ENCODE peak calls at places on chromosomes 12 and 14, in six cellular contexts. One of them, this sample, is unnamed.

GRCh38 chr14:103391048-103391447 is 5.8 kb downstream of the MARK3 start:
- DNase-seq in prostate gland: no peak
- DNase-seq in NCI-H1694: peak; percentile 68
- DNase-seq in astrocyte of the cerebellum: peak; percentile 89
- DNase-seq in stimulated activated CD4-positive, alpha-beta T cell treated with anti-CD3 and anti-CD28 coated beads, Interleukin-12 subunit alpha, Interleukin-12 subunit beta, amount 100 ng/mL, for 4 hours: no peak
- DNase-seq in NCI-H1436: no peak
- DNase-seq in this sample: peak; percentile 44

GRCh38 chr12:45490232-45490881 is 239.1 kb upstream of the ARID2 start:
- DNase-seq in prostate gland: no peak
- DNase-seq in NCI-H1694: no peak
- DNase-seq in astrocyte of the cerebellum: no peak
- DNase-seq in stimulated activated CD4-positive, alpha-beta T cell treated with anti-CD3 and anti-CD28 coated beads, Interleukin-12 subunit alpha, Interleukin-12 subunit beta, amount 100 ng/mL, for 4 hours: no peak
- DNase-seq in NCI-H1436: no peak
- DNase-seq in this sample: no peak

GRCh38 chr12:50106907-50107306 is 3.1 kb downstream of the GPD1 start:
- DNase-seq in prostate gland: no peak
- DNase-seq in NCI-H1694: no peak
- DNase-seq in astrocyte of the cerebellum: no peak
- DNase-seq in stimulated activated CD4-positive, alpha-beta T cell treated with anti-CD3 and anti-CD28 coated beads, Interleukin-12 subunit alpha, Interleukin-12 subunit beta, amount 100 ng/mL, for 4 hours: no peak
- DNase-seq in NCI-H1436: no peak
- DNase-seq in this sample: no peak

GRCh38 chr12:122790393-122791075 is 16.2 kb downstream of the CCDC62 start:
- DNase-seq in prostate gland: no peak
- DNase-seq in NCI-H1694: no peak
- DNase-seq in astrocyte of the cerebellum: no peak
- DNase-seq in stimulated activated CD4-positive, alpha-beta T cell treated with anti-CD3 and anti-CD28 coated beads, Interleukin-12 subunit alpha, Interleukin-12 subunit beta, amount 100 ng/mL, for 4 hours: no peak
- DNase-seq in NCI-H1436: no peak
- DNase-seq in this sample: no peak

GRCh38 chr14:85702937-85703336 is 173.0 kb downstream of the FLRT2 start:
- DNase-seq in prostate gland: no peak
- DNase-seq in NCI-H1694: no peak
- DNase-seq in astrocyte of the cerebellum: peak; percentile 6
- DNase-seq in stimulated activated CD4-positive, alpha-beta T cell treated with anti-CD3 and anti-CD28 coated beads, Interleukin-12 subunit alpha, Interleukin-12 subunit beta, amount 100 ng/mL, for 4 hours: no peak
- DNase-seq in NCI-H1436: no peak
- DNase-seq in this sample: no peak

GRCh38 chr12:122024132-122024785 is 2.6 kb downstream of the BCL7A start:
- DNase-seq in prostate gland: no peak
- DNase-seq in NCI-H1694: no peak
- DNase-seq in astrocyte of the cerebellum: no peak
- DNase-seq in stimulated activated CD4-positive, alpha-beta T cell treated with anti-CD3 and anti-CD28 coated beads, Interleukin-12 subunit alpha, Interleukin-12 subunit beta, amount 100 ng/mL, for 4 hours: no peak
- DNase-seq in NCI-H1436: no peak
- DNase-seq in this sample: no peak

GRCh38 chr14:62711351-62712023 is 333.8 kb downstream of the KCNH5 start:
- DNase-seq in prostate gland: no peak
- DNase-seq in NCI-H1694: no peak
- DNase-seq in astrocyte of the cerebellum: no peak
- DNase-seq in stimulated activated CD4-positive, alpha-beta T cell treated with anti-CD3 and anti-CD28 coated beads, Interleukin-12 subunit alpha, Interleukin-12 subunit beta, amount 100 ng/mL, for 4 hours: no peak
- DNase-seq in NCI-H1436: no peak
- DNase-seq in this sample: no peak

GRCh38 chr12:71046215-71046614 is 111.6 kb downstream of the TSPAN8 start:
- DNase-seq in prostate gland: no peak
- DNase-seq in NCI-H1694: no peak
- DNase-seq in astrocyte of the cerebellum: peak; percentile 18
- DNase-seq in stimulated activated CD4-positive, alpha-beta T cell treated with anti-CD3 and anti-CD28 coated beads, Interleukin-12 subunit alpha, Interleukin-12 subunit beta, amount 100 ng/mL, for 4 hours: no peak
- DNase-seq in NCI-H1436: no peak
- DNase-seq in this sample: peak; percentile 25

GRCh38 chr12:53798575-53798974 is 46.8 kb upstream of the CISTR start:
- DNase-seq in prostate gland: no peak
- DNase-seq in NCI-H1694: no peak
- DNase-seq in astrocyte of the cerebellum: no peak
- DNase-seq in stimulated activated CD4-positive, alpha-beta T cell treated with anti-CD3 and anti-CD28 coated beads, Interleukin-12 subunit alpha, Interleukin-12 subunit beta, amount 100 ng/mL, for 4 hours: no peak
- DNase-seq in NCI-H1436: no peak
- DNase-seq in this sample: no peak

GRCh38 chr14:100093322-100093721 is 28.1 kb downstream of the EVL start:
- DNase-seq in prostate gland: no peak
- DNase-seq in NCI-H1694: no peak
- DNase-seq in astrocyte of the cerebellum: no peak
- DNase-seq in stimulated activated CD4-positive, alpha-beta T cell treated with anti-CD3 and anti-CD28 coated beads, Interleukin-12 subunit alpha, Interleukin-12 subunit beta, amount 100 ng/mL, for 4 hours: no peak
- DNase-seq in NCI-H1436: no peak
- DNase-seq in this sample: no peak

This sample was measured in AG09319.